ENCODE peak calls at places on chromosomes 1 and 21, in seven cellular contexts. F, T, B, V, Y, W and Z are unnamed samples.

GRCh38 chr1:59672851-59673574 is 141.7 kb upstream of the HOOK1 start:
- DNase-seq in F (peak; percentile 88), T (no peak), B (peak; percentile 77), V (peak; percentile 81), Y (no peak), W (peak; percentile 86), Z (peak; percentile 71)

GRCh38 chr1:181038399-181038873 is 4.7 kb downstream of the MR1 start:
- DNase-seq in F (peak; percentile 71), T (no peak), B (peak; percentile 76), V (peak; percentile 36), Y (peak; percentile 57), W (peak; percentile 55), Z (peak; percentile 54)

GRCh38 chr21:38721983-38722382 is 83.7 kb upstream of the ETS2 start:
- DNase-seq in F (peak; percentile 14), T (no peak), B (peak; percentile 27), V (peak; percentile 6), Y (no peak), W (peak; percentile 8), Z (peak; percentile 46)

GRCh38 chr1:42730988-42731387 is 9.0 kb downstream of the CLDN19 start:
- DNase-seq in F (peak; percentile 14), T (no peak), B (peak; percentile 24), V (no peak), Y (no peak), W (no peak), Z (no peak)

GRCh38 chr1:6801998-6802397 is 16.7 kb downstream of the CAMTA1 start:
- DNase-seq in F (peak; percentile 74), T (no peak), B (peak; percentile 81), V (peak; percentile 51), Y (no peak), W (peak; percentile 34), Z (peak; percentile 35)

GRCh38 chr1:110555807-110556470 is 37.0 kb upstream of the KCNA10 start:
- DNase-seq in F (no peak), T (no peak), B (no peak), V (no peak), Y (peak; percentile 80), W (no peak), Z (no peak)

GRCh38 chr1:147515046-147515869 is 26.0 kb upstream of the BCL9 start:
- DNase-seq in F (peak; percentile 59), T (no peak), B (peak; percentile 65), V (peak; percentile 46), Y (no peak), W (no peak), Z (peak; percentile 13)

GRCh38 chr1:224873645-224874369 is 55.7 kb upstream of the DNAH14 start:
- DNase-seq in F (peak; percentile 83), T (no peak), B (peak; percentile 81), V (peak; percentile 65), Y (no peak), W (no peak), Z (peak; percentile 73)

GRCh38 chr1:31434101-31434871 is 21.3 kb downstream of the SERINC2 start:
- DNase-seq in F (no peak), T (no peak), B (no peak), V (no peak), Y (no peak), W (no peak), Z (no peak)

GRCh38 chr1:240245629-240246020 is 153.9 kb downstream of the FMN2 start:
- DNase-seq in F (peak; percentile 44), T (no peak), B (peak; percentile 69), V (no peak), Y (no peak), W (no peak), Z (peak; percentile 54)

GRCh38 chr1:212229654-212230053 is 55.6 kb upstream of the PPP2R5A start:
- DNase-seq in F (peak; percentile 91), T (no peak), B (peak; percentile 92), V (peak; percentile 83), Y (no peak), W (peak; percentile 50), Z (peak; percentile 58)

GRCh38 chr1:243882276-243882675 is 32.2 kb upstream of the AKT3 start:
- DNase-seq in F (peak; percentile 71), T (no peak), B (peak; percentile 60), V (peak; percentile 65), Y (no peak), W (peak; percentile 47), Z (peak; percentile 70)

GRCh38 chr1:156875067-156875615 is 14.5 kb downstream of the NTRK1 start:
- DNase-seq in F (no peak), T (no peak), B (no peak), V (no peak), Y (no peak), W (no peak), Z (no peak)

GRCh38 chr1:168551688-168552087 is 7.9 kb upstream of the XCL2 start:
- DNase-seq in F (no peak), T (no peak), B (no peak), V (no peak), Y (no peak), W (no peak), Z (no peak)

GRCh38 chr1:185244015-185244747 is 72.9 kb downstream of the IVNS1ABP start:
- DNase-seq in F (peak; percentile 89), T (no peak), B (peak; percentile 85), V (peak; percentile 89), Y (no peak), W (peak; percentile 93), Z (peak; percentile 57)

GRCh38 chr1:178612261-178612660 is 99.4 kb downstream of the TEX35 start:
- DNase-seq in F (peak; percentile 54), T (no peak), B (peak; percentile 70), V (peak; percentile 75), Y (no peak), W (peak; percentile 28), Z (peak; percentile 75)

GRCh38 chr1:63322944-63323865 is 838 bp downstream of the FOXD3 start:
- DNase-seq in F (peak; percentile 14), T (no peak), B (peak; percentile 24), V (no peak), Y (no peak), W (no peak), Z (peak; percentile 4)

GRCh38 chr1:230938924-230939368 is 39.7 kb downstream of the TTC13 start:
- DNase-seq in F (no peak), T (no peak), B (no peak), V (no peak), Y (no peak), W (no peak), Z (no peak)

GRCh38 chr1:70675737-70676156 is 264.7 kb downstream of the CTH start:
- DNase-seq in F (no peak), T (no peak), B (no peak), V (no peak), Y (no peak), W (no peak), Z (no peak)

GRCh38 chr1:29758764-29759499 is 522.6 kb downstream of the PTPRU start:
- DNase-seq in F (no peak), T (no peak), B (no peak), V (no peak), Y (no peak), W (no peak), Z (no peak)

GRCh38 chr1:168473164-168473563 is 70.6 kb downstream of the XCL2 start:
- DNase-seq in F (no peak), T (no peak), B (no peak), V (no peak), Y (no peak), W (no peak), Z (no peak)

GRCh38 chr1:116483481-116484309 is 87.1 kb downstream of the CD58 start:
- DNase-seq in F (no peak), T (no peak), B (no peak), V (no peak), Y (peak; percentile 81), W (no peak), Z (no peak)

GRCh38 chr1:178232949-178233348 is 139.0 kb downstream of the RASAL2 start:
- DNase-seq in F (peak; percentile 71), T (no peak), B (peak; percentile 66), V (peak; percentile 46), Y (no peak), W (no peak), Z (peak; percentile 91)

DNA sequence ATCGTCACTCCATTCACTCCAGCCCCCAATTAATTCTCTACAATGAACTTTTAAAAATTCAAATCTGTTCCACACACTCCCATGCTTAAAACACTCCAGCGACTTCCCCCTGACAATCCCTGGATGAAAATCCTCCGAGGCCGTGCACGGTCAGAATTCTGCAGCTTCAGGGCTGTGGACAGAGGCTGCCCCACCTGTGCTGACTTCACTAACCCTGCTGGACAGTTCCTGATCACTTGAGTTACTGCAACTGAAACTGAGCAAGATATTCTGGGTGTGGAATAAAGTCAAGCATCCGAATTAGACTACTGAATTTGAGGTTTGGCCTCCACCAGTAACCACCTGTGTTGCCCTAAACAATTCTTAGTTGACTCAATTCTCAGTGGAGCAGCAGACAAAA is 1.0 kb upstream of the JAK1 start:
- DNase-seq in F (no peak), T (no peak), B (peak; percentile 56), V (no peak), Y (no peak), W (no peak), Z (no peak)
- H3K4me3 ChIP-seq in F (no peak overlapping the region), T (no peak overlapping the region), B (peak overlapping the region; percentile 97), V (no peak overlapping the region), Y (no peak overlapping the region), W (no peak overlapping the region), Z (no peak overlapping the region)

DNA sequence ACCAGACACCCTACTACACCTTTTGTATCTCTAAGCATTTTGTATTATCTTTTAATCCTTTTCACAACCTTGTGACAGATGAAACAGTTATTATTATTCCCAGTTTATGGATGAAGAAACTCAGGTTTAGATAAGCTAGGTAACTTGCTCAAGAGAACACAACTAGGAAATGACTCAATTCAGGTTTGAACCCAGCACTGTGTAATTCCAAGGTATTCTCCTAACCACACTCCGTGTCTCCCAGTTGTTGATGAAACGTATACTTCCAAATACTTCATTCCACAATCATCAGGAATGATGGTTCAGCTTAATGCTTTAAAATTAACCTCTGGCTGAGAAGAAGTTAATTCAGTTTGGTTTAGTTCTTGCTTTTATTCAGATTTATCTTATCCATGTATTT is 51.7 kb upstream of the MRPS6 start:
- DNase-seq in F (no peak), T (no peak), B (no peak), V (peak; percentile 48), Y (no peak), W (no peak), Z (no peak)
- H3K4me3 ChIP-seq in F (no peak overlapping the region), T (no peak overlapping the region), B (no peak overlapping the region), V (no peak overlapping the region), Y (no peak overlapping the region), W (no peak overlapping the region), Z (no peak overlapping the region)

GRCh38 chr21:37276377-37276776 is 9.2 kb upstream of the VPS26C start:
- DNase-seq in F (no peak), T (no peak), B (no peak), V (no peak), Y (no peak), W (no peak), Z (no peak)

GRCh38 chr21:37273440-37273839 is 6.3 kb upstream of the VPS26C start:
- DNase-seq in F (no peak), T (no peak), B (no peak), V (no peak), Y (no peak), W (no peak), Z (no peak)

GRCh38 chr21:37270576-37271365 is 3.6 kb upstream of the VPS26C start:
- DNase-seq in F (no peak), T (no peak), B (no peak), V (no peak), Y (no peak), W (no peak), Z (no peak)

GRCh38 chr21:37272897-37273296 is 5.8 kb upstream of the VPS26C start:
- DNase-seq in F (no peak), T (no peak), B (no peak), V (no peak), Y (no peak), W (no peak), Z (no peak)

GRCh38 chr21:37273911-37274690 is 7.0 kb upstream of the VPS26C start:
- DNase-seq in F (no peak), T (no peak), B (no peak), V (no peak), Y (no peak), W (no peak), Z (no peak)
- H3K4me3 ChIP-seq in F (no peak overlapping the region), T (no peak overlapping the region), B (no peak overlapping the region), V (no peak overlapping the region), Y (no peak overlapping the region), W (no peak overlapping the region), Z (no peak overlapping the region)

GRCh38 chr1:39672551-39672947 is 642 bp upstream of the NT5C1A start:
- DNase-seq in F (no peak), T (no peak), B (peak; percentile 18), V (no peak), Y (no peak), W (no peak), Z (no peak)
- H3K4me3 ChIP-seq in F (no peak overlapping the region), T (no peak overlapping the region), B (peak overlapping the region; percentile 68), V (no peak overlapping the region), Y (peak overlapping the region; percentile 66), W (peak overlapping the region; percentile 46), Z (no peak overlapping the region)